ENCODE peak calls at places on chromosomes 16 and 17, in ten cellular contexts. One of them, this sample, is unnamed.
A peak's percentile ranks its signal among the peaks of the same experiment; 100 is the strongest.

GRCh38 chr16:24955975-24956731 is 59.0 kb downstream of the ARHGAP17 start:
- DNase-seq in A549: no peak
- DNase-seq in uterus: no peak
- DNase-seq in ascending aorta: no peak
- DNase-seq in heart right ventricle: peak; percentile 7
- DNase-seq in lower leg skin: no peak
- DNase-seq in HepG2: no peak
- DNase-seq in GM23248: no peak
- DNase-seq in psoas muscle: no peak
- DNase-seq in GM12865: no peak
- DNase-seq in this sample: no peak

GRCh38 chr16:53323924-53324323 is 110.3 kb upstream of the RBL2 start:
- DNase-seq in A549: no peak
- DNase-seq in uterus: no peak
- DNase-seq in ascending aorta: no peak
- DNase-seq in heart right ventricle: no peak
- DNase-seq in lower leg skin: no peak
- DNase-seq in HepG2: no peak
- DNase-seq in GM23248: no peak
- DNase-seq in psoas muscle: no peak
- DNase-seq in GM12865: no peak
- DNase-seq in this sample: no peak

GRCh38 chr17:6381526-6382135 is 53.3 kb downstream of the AIPL1 start:
- DNase-seq in A549: no peak
- DNase-seq in uterus: no peak
- DNase-seq in ascending aorta: no peak
- DNase-seq in heart right ventricle: no peak
- DNase-seq in lower leg skin: no peak
- DNase-seq in HepG2: no peak
- DNase-seq in GM23248: peak; percentile 7
- DNase-seq in psoas muscle: no peak
- DNase-seq in GM12865: no peak
- DNase-seq in this sample: no peak

GRCh38 chr16:50502616-50503000 is 45.6 kb upstream of the NKD1 start:
- DNase-seq in A549: no peak
- DNase-seq in uterus: no peak
- DNase-seq in ascending aorta: no peak
- DNase-seq in heart right ventricle: no peak
- DNase-seq in lower leg skin: no peak
- DNase-seq in HepG2: peak; percentile 87
- DNase-seq in GM23248: no peak
- DNase-seq in psoas muscle: no peak
- DNase-seq in GM12865: no peak
- DNase-seq in this sample: no peak

GRCh38 chr16:72824761-72825160 is 223.2 kb downstream of the ZFHX3 start:
- DNase-seq in A549: no peak
- DNase-seq in uterus: no peak
- DNase-seq in ascending aorta: no peak
- DNase-seq in heart right ventricle: no peak
- DNase-seq in lower leg skin: no peak
- DNase-seq in HepG2: no peak
- DNase-seq in GM23248: no peak
- DNase-seq in psoas muscle: no peak
- DNase-seq in GM12865: no peak
- DNase-seq in this sample: no peak

GRCh38 chr17:45221081-45221996 is at the start of gene FMNL1:
- DNase-seq in A549: no peak
- DNase-seq in uterus: no peak
- DNase-seq in ascending aorta: peak; percentile 70
- DNase-seq in heart right ventricle: peak; percentile 57
- DNase-seq in lower leg skin: no peak
- DNase-seq in HepG2: no peak
- DNase-seq in GM23248: peak; percentile 48
- DNase-seq in psoas muscle: peak; percentile 53
- DNase-seq in GM12865: peak; percentile 87
- DNase-seq in this sample: no peak

GRCh38 chr17:16474012-16474725 is 17.8 kb downstream of the LRRC75A start:
- DNase-seq in A549: no peak
- DNase-seq in uterus: no peak
- DNase-seq in ascending aorta: no peak
- DNase-seq in heart right ventricle: no peak
- DNase-seq in lower leg skin: no peak
- DNase-seq in HepG2: no peak
- DNase-seq in GM23248: no peak
- DNase-seq in psoas muscle: no peak
- DNase-seq in GM12865: no peak
- DNase-seq in this sample: no peak

GRCh38 chr17:7476474-7476873 is 3.0 kb downstream of the ZBTB4 start:
- DNase-seq in A549: peak; percentile 58
- DNase-seq in uterus: no peak
- DNase-seq in ascending aorta: no peak
- DNase-seq in heart right ventricle: no peak
- DNase-seq in lower leg skin: no peak
- DNase-seq in HepG2: no peak
- DNase-seq in GM23248: peak; percentile 82
- DNase-seq in psoas muscle: no peak
- DNase-seq in GM12865: no peak
- DNase-seq in this sample: no peak

GRCh38 chr17:44546711-44547606 is 10.3 kb upstream of the FZD2 start:
- DNase-seq in A549: peak; percentile 58
- DNase-seq in uterus: no peak
- DNase-seq in ascending aorta: no peak
- DNase-seq in heart right ventricle: no peak
- DNase-seq in lower leg skin: no peak
- DNase-seq in HepG2: no peak
- DNase-seq in GM23248: peak; percentile 76
- DNase-seq in psoas muscle: no peak
- DNase-seq in GM12865: no peak
- DNase-seq in this sample: no peak

GRCh38 chr17:56960596-56961538 is at the start of gene COIL:
- DNase-seq in A549: peak; percentile 92
- DNase-seq in uterus: peak; percentile 92
- DNase-seq in ascending aorta: peak; percentile 95
- DNase-seq in heart right ventricle: peak; percentile 93
- DNase-seq in lower leg skin: peak; percentile 89
- DNase-seq in HepG2: peak; percentile 92
- DNase-seq in GM23248: peak; percentile 96
- DNase-seq in psoas muscle: peak; percentile 91
- DNase-seq in GM12865: peak; percentile 96
- DNase-seq in this sample: peak; percentile 94

GRCh38 chr17:5705081-5705875 is 121.0 kb upstream of the NLRP1 start:
- DNase-seq in A549: peak; percentile 28
- DNase-seq in uterus: no peak
- DNase-seq in ascending aorta: no peak
- DNase-seq in heart right ventricle: no peak
- DNase-seq in lower leg skin: no peak
- DNase-seq in HepG2: no peak
- DNase-seq in GM23248: peak; percentile 19
- DNase-seq in psoas muscle: no peak
- DNase-seq in GM12865: peak; percentile 9
- DNase-seq in this sample: no peak

GRCh38 chr17:77494664-77495435 is 354.1 kb downstream of the SEC14L1 start:
- DNase-seq in A549: peak; percentile 92
- DNase-seq in uterus: peak; percentile 81
- DNase-seq in ascending aorta: peak; percentile 88
- DNase-seq in heart right ventricle: peak; percentile 74
- DNase-seq in lower leg skin: peak; percentile 79
- DNase-seq in HepG2: peak; percentile 62
- DNase-seq in GM23248: peak; percentile 83
- DNase-seq in psoas muscle: peak; percentile 79
- DNase-seq in GM12865: peak; percentile 79
- DNase-seq in this sample: peak; percentile 84

GRCh38 chr17:77444653-77445029 is 303.9 kb downstream of the SEC14L1 start:
- DNase-seq in A549: no peak
- DNase-seq in uterus: peak; percentile 66
- DNase-seq in ascending aorta: no peak
- DNase-seq in heart right ventricle: peak; percentile 69
- DNase-seq in lower leg skin: no peak
- DNase-seq in HepG2: no peak
- DNase-seq in GM23248: peak; percentile 71
- DNase-seq in psoas muscle: no peak
- DNase-seq in GM12865: peak; percentile 87
- DNase-seq in this sample: no peak

GRCh38 chr17:29575511-29576213 is 7.2 kb downstream of the TP53I13 start:
- DNase-seq in A549: no peak
- DNase-seq in uterus: no peak
- DNase-seq in ascending aorta: peak; percentile 58
- DNase-seq in heart right ventricle: peak; percentile 4
- DNase-seq in lower leg skin: no peak
- DNase-seq in HepG2: no peak
- DNase-seq in GM23248: no peak
- DNase-seq in psoas muscle: no peak
- DNase-seq in GM12865: no peak
- DNase-seq in this sample: peak; percentile 35

DNA sequence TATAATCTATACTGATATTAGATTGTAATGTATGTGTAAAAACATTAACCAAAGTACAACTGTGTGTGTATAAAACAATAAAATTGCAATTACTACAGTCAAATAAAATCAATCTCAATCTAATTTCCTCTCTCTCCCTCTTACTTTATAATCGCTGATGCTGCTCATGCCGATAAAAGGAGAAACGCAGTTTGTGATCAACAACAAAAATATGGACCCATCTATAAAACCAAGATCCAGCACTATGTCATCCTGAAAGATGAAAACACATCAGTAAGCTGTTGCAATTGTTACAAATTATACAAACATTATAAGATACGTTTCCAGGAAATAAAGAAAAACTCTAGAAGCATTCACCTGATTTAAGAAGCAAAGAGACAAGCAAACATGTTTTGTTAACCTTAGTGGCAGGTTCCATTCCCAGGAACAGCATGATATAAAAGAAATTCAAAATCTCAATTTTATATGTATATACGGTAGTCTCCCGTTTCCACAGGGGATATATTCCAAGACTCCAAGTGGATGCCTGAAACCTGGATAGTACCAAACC is 33.6 kb upstream of the ABCA6 start:
- DNase-seq in A549: no peak
- DNase-seq in uterus: no peak
- DNase-seq in ascending aorta: no peak
- DNase-seq in heart right ventricle: no peak
- DNase-seq in lower leg skin: no peak
- DNase-seq in HepG2: no peak
- DNase-seq in GM23248: no peak
- DNase-seq in psoas muscle: no peak
- DNase-seq in GM12865: no peak
- DNase-seq in this sample: no peak
- H3K4me3 ChIP-seq in A549: no peak overlapping the region
- H3K4me3 ChIP-seq in uterus: no peak overlapping the region
- H3K4me3 ChIP-seq in ascending aorta: no peak overlapping the region
- H3K4me3 ChIP-seq in heart right ventricle: no peak overlapping the region
- H3K4me3 ChIP-seq in lower leg skin: no peak overlapping the region
- H3K4me3 ChIP-seq in HepG2: no peak overlapping the region
- H3K4me3 ChIP-seq in GM23248: peak overlapping the region; percentile 18
- H3K4me3 ChIP-seq in psoas muscle: no peak overlapping the region
- H3K4me3 ChIP-seq in GM12865: no peak overlapping the region
- H3K4me3 ChIP-seq in this sample: no peak overlapping the region

GRCh38 chr16:67652578-67653130 is 7.4 kb downstream of the ACD start:
- DNase-seq in A549: peak; percentile 48
- DNase-seq in uterus: peak; percentile 18
- DNase-seq in ascending aorta: no peak
- DNase-seq in heart right ventricle: no peak
- DNase-seq in lower leg skin: no peak
- DNase-seq in HepG2: no peak
- DNase-seq in GM23248: peak; percentile 64
- DNase-seq in psoas muscle: no peak
- DNase-seq in GM12865: no peak
- DNase-seq in this sample: no peak
- H3K4me3 ChIP-seq in A549: peak overlapping the region; percentile 58
- H3K4me3 ChIP-seq in uterus: no peak overlapping the region
- H3K4me3 ChIP-seq in ascending aorta: peak overlapping the region; percentile 54
- H3K4me3 ChIP-seq in heart right ventricle: peak overlapping the region; percentile 43
- H3K4me3 ChIP-seq in lower leg skin: no peak overlapping the region
- H3K4me3 ChIP-seq in HepG2: peak overlapping the region; percentile 59
- H3K4me3 ChIP-seq in GM23248: peak overlapping the region; percentile 61
- H3K4me3 ChIP-seq in psoas muscle: peak overlapping the region; percentile 56
- H3K4me3 ChIP-seq in GM12865: no peak overlapping the region
- H3K4me3 ChIP-seq in this sample: peak overlapping the region; percentile 76

GRCh38 chr16:88968589-88969280 is 8.3 kb downstream of the CBFA2T3 start:
- DNase-seq in A549: no peak
- DNase-seq in uterus: no peak
- DNase-seq in ascending aorta: no peak
- DNase-seq in heart right ventricle: no peak
- DNase-seq in lower leg skin: no peak
- DNase-seq in HepG2: no peak
- DNase-seq in GM23248: no peak
- DNase-seq in psoas muscle: no peak
- DNase-seq in GM12865: no peak
- DNase-seq in this sample: no peak
- H3K4me3 ChIP-seq in A549: no peak overlapping the region
- H3K4me3 ChIP-seq in uterus: no peak overlapping the region
- H3K4me3 ChIP-seq in ascending aorta: no peak overlapping the region
- H3K4me3 ChIP-seq in heart right ventricle: no peak overlapping the region
- H3K4me3 ChIP-seq in lower leg skin: no peak overlapping the region
- H3K4me3 ChIP-seq in HepG2: no peak overlapping the region
- H3K4me3 ChIP-seq in GM23248: no peak overlapping the region
- H3K4me3 ChIP-seq in psoas muscle: no peak overlapping the region
- H3K4me3 ChIP-seq in GM12865: peak overlapping the region; percentile 44
- H3K4me3 ChIP-seq in this sample: no peak overlapping the region

DNA sequence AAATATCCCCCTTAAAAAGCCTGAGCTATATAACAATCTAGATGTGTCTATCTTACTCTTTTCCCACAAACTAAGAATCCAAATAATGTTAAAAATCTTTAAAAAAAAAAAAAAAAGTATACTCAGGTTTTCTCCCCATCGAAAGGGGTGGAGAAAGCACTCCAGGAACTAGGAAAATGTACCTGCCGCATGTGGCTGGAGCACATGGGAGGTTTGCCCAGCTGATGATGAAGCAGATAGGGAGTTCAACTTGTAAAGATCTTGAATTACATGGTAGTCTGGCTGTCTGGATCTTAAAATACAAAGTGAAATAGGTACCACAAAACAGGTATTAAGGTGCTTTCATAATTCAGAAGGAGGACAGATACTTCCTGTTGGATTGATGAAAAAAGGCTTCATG is 8.8 kb upstream of the SLFN14 start:
- DNase-seq in A549: no peak
- DNase-seq in uterus: no peak
- DNase-seq in ascending aorta: no peak
- DNase-seq in heart right ventricle: no peak
- DNase-seq in lower leg skin: no peak
- DNase-seq in HepG2: no peak
- DNase-seq in GM23248: no peak
- DNase-seq in psoas muscle: no peak
- DNase-seq in GM12865: no peak
- DNase-seq in this sample: no peak
- H3K4me3 ChIP-seq in A549: no peak overlapping the region
- H3K4me3 ChIP-seq in uterus: no peak overlapping the region
- H3K4me3 ChIP-seq in ascending aorta: peak overlapping the region; percentile 80
- H3K4me3 ChIP-seq in heart right ventricle: no peak overlapping the region
- H3K4me3 ChIP-seq in lower leg skin: no peak overlapping the region
- H3K4me3 ChIP-seq in HepG2: peak overlapping the region; percentile 95
- H3K4me3 ChIP-seq in GM23248: no peak overlapping the region
- H3K4me3 ChIP-seq in psoas muscle: no peak overlapping the region
- H3K4me3 ChIP-seq in GM12865: peak overlapping the region; percentile 97
- H3K4me3 ChIP-seq in this sample: no peak overlapping the region

GRCh38 chr17:12118617-12119016 is 97.9 kb downstream of the MAP2K4 start:
- DNase-seq in A549: no peak
- DNase-seq in uterus: no peak
- DNase-seq in ascending aorta: no peak
- DNase-seq in heart right ventricle: no peak
- DNase-seq in lower leg skin: no peak
- DNase-seq in HepG2: no peak
- DNase-seq in GM23248: peak; percentile 43
- DNase-seq in psoas muscle: no peak
- DNase-seq in GM12865: no peak
- DNase-seq in this sample: no peak
- H3K4me3 ChIP-seq in A549: no peak overlapping the region
- H3K4me3 ChIP-seq in uterus: no peak overlapping the region
- H3K4me3 ChIP-seq in ascending aorta: no peak overlapping the region
- H3K4me3 ChIP-seq in heart right ventricle: no peak overlapping the region
- H3K4me3 ChIP-seq in lower leg skin: no peak overlapping the region
- H3K4me3 ChIP-seq in HepG2: no peak overlapping the region
- H3K4me3 ChIP-seq in GM23248: no peak overlapping the region
- H3K4me3 ChIP-seq in psoas muscle: no peak overlapping the region
- H3K4me3 ChIP-seq in GM12865: no peak overlapping the region
- H3K4me3 ChIP-seq in this sample: no peak overlapping the region

This sample was measured in dorsolateral prefrontal cortex.